ENCODE peak calls at places on chromosomes 16 and 17, in nine cellular contexts. G, F, P, I, X, O, W, H and C are unnamed samples.
A peak's percentile ranks its signal among the peaks of the same experiment; 100 is the strongest.

GRCh38 chr17:28675980-28676379 is 14.0 kb downstream of the SUPT6H start:
- DNase-seq in G (peak; percentile 31), F (no peak), P (no peak), I (no peak), X (no peak), O (no peak), W (no peak), H (no peak), C (no peak)

GRCh38 chr16:85334718-85335583 is 222.7 kb upstream of the CIBAR2 start:
- DNase-seq in G (peak; percentile 15), F (no peak), P (no peak), I (no peak), X (no peak), O (no peak), W (no peak), H (no peak), C (no peak)

GRCh38 chr16:71628810-71629209 is 2.8 kb downstream of the MARVELD3 start:
- DNase-seq in G (peak; percentile 79), F (no peak), P (no peak), I (no peak), X (no peak), O (no peak), W (peak; percentile 34), H (no peak), C (no peak)

GRCh38 chr17:42827472-42827871 is 3.4 kb upstream of the BECN1 start:
- DNase-seq in G (no peak), F (no peak), P (no peak), I (no peak), X (no peak), O (no peak), W (no peak), H (no peak), C (no peak)

GRCh38 chr17:82435103-82435502 is 15.4 kb downstream of the CYBC1 start:
- DNase-seq in G (no peak), F (no peak), P (peak; percentile 32), I (no peak), X (no peak), O (no peak), W (peak; percentile 16), H (no peak), C (no peak)

GRCh38 chr17:75105269-75106080 is 4.3 kb upstream of the ARMC7 start:
- DNase-seq in G (peak; percentile 49), F (peak; percentile 39), P (peak; percentile 40), I (no peak), X (no peak), O (peak; percentile 83), W (peak; percentile 22), H (no peak), C (no peak)

GRCh38 chr16:50441758-50442157 is 73.0 kb upstream of the BRD7 start:
- DNase-seq in G (no peak), F (no peak), P (no peak), I (no peak), X (no peak), O (no peak), W (no peak), H (no peak), C (no peak)

GRCh38 chr17:21495281-21495680 is 119.1 kb downstream of the KCNJ12 start:
- DNase-seq in G (no peak), F (peak; percentile 11), P (no peak), I (no peak), X (no peak), O (no peak), W (no peak), H (no peak), C (no peak)

GRCh38 chr16:82452002-82452741 is 174.6 kb upstream of the CDH13 start:
- DNase-seq in G (no peak), F (no peak), P (no peak), I (no peak), X (no peak), O (no peak), W (no peak), H (no peak), C (no peak)

GRCh38 chr17:28385037-28385797 is 13.7 kb downstream of the SARM1 start:
- DNase-seq in G (no peak), F (no peak), P (no peak), I (no peak), X (no peak), O (peak; percentile 75), W (no peak), H (no peak), C (no peak)

GRCh38 chr17:28811594-28812135 is 30.9 kb downstream of the FAM222B start:
- DNase-seq in G (peak; percentile 55), F (no peak), P (peak; percentile 21), I (no peak), X (no peak), O (no peak), W (peak; percentile 22), H (peak; percentile 18), C (no peak)

GRCh38 chr17:1304522-1304921 is 25.1 kb downstream of the TRARG1 start:
- DNase-seq in G (no peak), F (no peak), P (no peak), I (no peak), X (no peak), O (no peak), W (no peak), H (no peak), C (no peak)

GRCh38 chr16:70523013-70523620 is at the start of gene COG4:
- DNase-seq in G (peak; percentile 68), F (peak; percentile 88), P (peak; percentile 79), I (peak; percentile 70), X (peak; percentile 87), O (peak; percentile 92), W (peak; percentile 74), H (no peak), C (no peak)

GRCh38 chr16:70520612-70521297 is 2.6 kb downstream of the COG4 start:
- DNase-seq in G (peak; percentile 59), F (no peak), P (peak; percentile 74), I (no peak), X (no peak), O (no peak), W (peak; percentile 52), H (no peak), C (no peak)

GRCh38 chr16:70526403-70526802 is 2.8 kb downstream of the SF3B3 start:
- DNase-seq in G (no peak), F (no peak), P (no peak), I (no peak), X (no peak), O (no peak), W (no peak), H (no peak), C (no peak)

GRCh38 chr16:70523621-70524405 is at the start of gene SF3B3:
- DNase-seq in G (peak; percentile 39), F (peak; percentile 75), P (peak; percentile 24), I (peak; percentile 50), X (no peak), O (peak; percentile 82), W (peak; percentile 52), H (peak; percentile 42), C (no peak)

GRCh38 chr16:70522216-70523000 is 946 bp downstream of the COG4 start:
- DNase-seq in G (no peak), F (no peak), P (no peak), I (no peak), X (no peak), O (no peak), W (no peak), H (no peak), C (no peak)
- H3K27me3 ChIP-seq in G (no peaks in the 10 kb centered on the region), F (no peaks in the 10 kb centered on the region), P (no peaks in the 10 kb centered on the region), I (no peaks in the 10 kb centered on the region), X (no peaks in the 10 kb centered on the region), O (no peaks in the 10 kb centered on the region), W (no peaks in the 10 kb centered on the region), H (no peaks in the 10 kb centered on the region), C (no peaks in the 10 kb centered on the region)

GRCh38 chr17:17701658-17702057 is 20.4 kb downstream of the RAI1 start:
- DNase-seq in G (no peak), F (no peak), P (no peak), I (no peak), X (no peak), O (no peak), W (no peak), H (no peak), C (no peak)

GRCh38 chr17:17701112-17701511 is 19.9 kb downstream of the RAI1 start:
- DNase-seq in G (no peak), F (no peak), P (no peak), I (no peak), X (no peak), O (no peak), W (no peak), H (no peak), C (no peak)

GRCh38 chr17:17698869-17699351 is 17.7 kb downstream of the RAI1 start:
- DNase-seq in G (no peak), F (no peak), P (peak; percentile 41), I (no peak), X (no peak), O (no peak), W (no peak), H (no peak), C (no peak)

GRCh38 chr17:17702370-17702769 is 21.1 kb downstream of the RAI1 start:
- DNase-seq in G (no peak), F (no peak), P (no peak), I (no peak), X (no peak), O (no peak), W (no peak), H (no peak), C (no peak)

DNA sequence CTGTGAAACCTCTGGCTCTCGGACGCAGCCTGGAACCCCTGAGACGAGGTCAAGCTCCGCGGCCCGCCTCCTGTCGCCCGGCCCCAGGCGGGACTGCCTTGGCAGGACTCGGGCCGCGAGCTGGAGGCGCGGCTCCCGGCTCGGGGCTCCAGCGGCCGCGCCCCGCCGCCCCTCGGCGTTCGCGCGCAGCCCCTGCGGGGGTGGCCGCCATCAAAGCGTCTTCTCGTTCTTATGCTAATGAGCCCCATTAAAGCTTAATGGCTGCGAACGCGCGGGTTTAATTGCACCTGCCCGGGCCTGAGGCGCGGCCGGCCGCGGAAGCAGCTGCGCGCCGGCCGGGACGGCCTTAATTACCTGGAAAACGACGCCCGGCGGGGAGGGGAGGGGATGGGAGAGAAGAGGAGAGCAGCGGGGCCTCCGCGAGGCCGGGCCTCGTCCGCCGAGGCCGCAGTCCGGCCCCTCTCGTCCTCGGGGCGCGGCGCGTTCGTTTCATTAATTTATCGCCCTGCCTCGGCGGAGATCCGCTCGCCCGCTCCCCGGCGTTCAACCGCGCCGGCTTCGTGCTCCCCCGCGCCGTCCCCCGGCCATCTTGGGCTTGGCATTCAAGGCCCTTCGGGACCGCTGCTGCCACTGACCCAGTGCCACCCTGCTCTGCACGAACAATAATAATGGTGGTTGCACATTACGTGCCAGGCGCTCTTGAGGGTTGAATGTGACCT is 19.2 kb downstream of the RAI1 start:
- DNase-seq in G (no peak), F (no peak), P (no peak), I (no peak), X (peak; percentile 30), O (no peak), W (no peak), H (no peak), C (no peak)
- H3K4me3 ChIP-seq in G (no peak overlapping the region), F (peak overlapping the region; percentile 68), P (no peak overlapping the region), I (peak overlapping the region; percentile 45), X (peak overlapping the region; percentile 49), O (peak overlapping the region; percentile 28), W (peak overlapping the region; percentile 5), H (no peak overlapping the region), C (no peak overlapping the region)

GRCh38 chr17:7109461-7110322 is 4.9 kb downstream of the ASGR2 start:
- DNase-seq in G (no peak), F (no peak), P (no peak), I (no peak), X (no peak), O (no peak), W (no peak), H (no peak), C (no peak)
- H3K27me3 ChIP-seq in G (no peaks in the 10 kb centered on the region), F (no peaks in the 10 kb centered on the region), P (peaks cover 16% of the 10 kb centered on the region), I (no peaks in the 10 kb centered on the region), X (no peaks in the 10 kb centered on the region), O (no peaks in the 10 kb centered on the region), W (no peaks in the 10 kb centered on the region), H (no peaks in the 10 kb centered on the region), C (peaks cover 6% of the 10 kb centered on the region)

GRCh38 chr16:53043986-53044571 is 8.6 kb downstream of the CHD9NB start:
- DNase-seq in G (no peak), F (no peak), P (no peak), I (no peak), X (peak; percentile 19), O (no peak), W (no peak), H (no peak), C (no peak)
- H3K4me3 ChIP-seq in G (no peak overlapping the region), F (no peak overlapping the region), P (no peak overlapping the region), I (no peak overlapping the region), X (peak overlapping the region; percentile 38), O (no peak overlapping the region), W (no peak overlapping the region), H (no peak overlapping the region), C (peak overlapping the region; percentile 10)